ENCODE peak calls at places on chromosomes 6 and 20, in six cellular contexts. N, L, B, U, K and A are unnamed samples.

GRCh38 chr20:56207656-56208055 is 40.9 kb upstream of the MC3R start:
- DNase-seq in B (no peak), L (no peak), K (no peak), U (no peak), N (no peak), A (no peak)

GRCh38 chr6:56374841-56375369 is 127.5 kb upstream of the COL21A1 start:
- DNase-seq in B (no peak), U (no peak), L (no peak), N (no peak), K (no peak), A (no peak)

GRCh38 chr6:147712841-147713240 is 204.4 kb downstream of the SAMD5 start:
- DNase-seq in L (no peak), K (no peak), N (no peak), U (no peak), B (no peak), A (no peak)

GRCh38 chr6:17101422-17102257 is at the start of gene STMND1:
- DNase-seq in N (peak; percentile 73), K (peak; percentile 57), L (no peak), U (peak; percentile 83), B (no peak), A (no peak)

GRCh38 chr6:101195581-101195980 is 197.9 kb upstream of the GRIK2 start:
- DNase-seq in K (no peak), B (no peak), N (no peak), L (no peak), U (no peak), A (no peak)

GRCh38 chr6:137706065-137706422 is 161.0 kb upstream of the TNFAIP3 start:
- DNase-seq in N (no peak), B (no peak), K (no peak), U (no peak), L (no peak), A (no peak)

GRCh38 chr6:152404936-152405595 is 232.1 kb downstream of the SYNE1 start:
- DNase-seq in U (no peak), K (no peak), N (no peak), B (no peak), L (no peak), A (no peak)

GRCh38 chr6:56927538-56928453 is 27.1 kb upstream of the BEND6 start:
- DNase-seq in L (no peak), B (no peak), N (no peak), K (no peak), U (no peak), A (no peak)

GRCh38 chr6:44034391-44034861 is 92.8 kb downstream of the MRPL14 start:
- DNase-seq in K (no peak), U (no peak), L (no peak), N (no peak), B (no peak), A (no peak)

GRCh38 chr6:156557269-156557885 is 219.8 kb upstream of the ARID1B start:
- DNase-seq in N (no peak), U (peak; percentile 73), L (no peak), B (no peak), K (no peak), A (no peak)

GRCh38 chr6:131116755-131117360 is 18.4 kb upstream of the AKAP7 start:
- DNase-seq in N (no peak), U (no peak), B (peak; percentile 28), K (no peak), L (no peak), A (no peak)

GRCh38 chr20:10061641-10062040 is 26.9 kb downstream of the ANKEF1 start:
- DNase-seq in N (no peak), B (no peak), U (no peak), K (no peak), L (no peak), A (no peak)

GRCh38 chr20:21235346-21235712 is 67.8 kb upstream of the XRN2 start:
- DNase-seq in L (no peak), B (no peak), N (no peak), U (no peak), K (no peak), A (no peak)
- H3K4me3 ChIP-seq in L (no peak overlapping the region), B (no peak overlapping the region), N (no peak overlapping the region), U (no peak overlapping the region), K (no peak overlapping the region), A (no peak overlapping the region)

GRCh38 chr20:49571553-49571835 is 3.6 kb upstream of the PTGIS start:
- DNase-seq in K (no peak), U (no peak), N (no peak), L (no peak), B (no peak), A (peak; percentile 51)
- H3K4me1 ChIP-seq in K (peaks cover 6% of the 10 kb centered on the region), U (peaks cover under 1% of the 10 kb centered on the region), N (no peaks in the 10 kb centered on the region), L (peaks cover 6% of the 10 kb centered on the region), B (peaks cover 25% of the 10 kb centered on the region), A (peaks cover 35% of the 10 kb centered on the region)

GRCh38 chr6:47407295-47408281 is 70.0 kb upstream of the CD2AP start:
- DNase-seq in K (no peak), U (no peak), B (no peak), L (no peak), N (no peak), A (no peak)
- H3K4me3 ChIP-seq in K (no peak overlapping the region), U (no peak overlapping the region), B (no peak overlapping the region), L (no peak overlapping the region), N (no peak overlapping the region), A (no peak overlapping the region)

DNA sequence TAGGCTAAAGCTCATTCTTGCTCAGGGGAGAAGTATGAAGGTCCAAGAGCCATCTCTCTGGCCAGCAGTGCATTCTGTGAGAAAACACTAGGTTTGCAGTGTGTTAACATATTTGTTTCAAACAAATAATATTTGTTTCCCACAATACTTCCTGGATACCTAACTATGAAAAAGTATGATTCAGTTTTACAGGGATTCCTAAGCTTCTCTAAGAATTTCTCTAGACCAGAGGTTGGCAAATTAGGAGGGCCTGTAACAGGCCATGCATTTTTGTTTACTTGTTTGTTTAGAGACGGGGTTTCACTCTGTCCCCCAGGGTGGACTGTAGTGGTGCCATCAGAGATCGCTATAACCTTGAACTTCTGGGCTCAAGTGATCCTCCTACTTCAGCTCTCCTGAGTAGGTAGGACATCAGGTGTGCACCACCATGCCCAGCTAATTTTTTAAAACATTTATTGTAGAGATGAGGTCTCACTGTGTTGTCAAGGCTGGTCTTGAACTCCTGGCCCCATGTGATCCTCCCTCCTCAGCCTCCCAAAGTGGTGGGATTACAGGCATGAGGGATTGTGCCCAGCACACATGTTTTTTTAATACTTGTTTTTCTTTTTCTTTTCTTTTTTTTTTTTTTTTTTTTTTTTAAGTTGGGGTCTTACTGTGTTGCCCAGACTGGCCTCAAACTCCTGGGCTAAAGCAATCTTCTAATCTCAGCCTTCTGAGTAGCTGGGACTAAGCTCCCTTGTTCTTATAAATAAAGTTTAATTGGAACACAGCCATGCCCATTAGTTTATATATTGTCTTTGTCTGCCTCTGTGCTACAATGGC is 71.7 kb downstream of the ADGRG6 start:
- DNase-seq in N (no peak), B (no peak), K (no peak), L (no peak), U (no peak), A (no peak)
- H3K4me1 ChIP-seq in N (peaks cover 6% of the 10 kb centered on the region), B (peaks cover 94% of the 10 kb centered on the region), K (peaks cover 3% of the 10 kb centered on the region), L (no peaks in the 10 kb centered on the region), U (peaks cover 28% of the 10 kb centered on the region), A (no peaks in the 10 kb centered on the region)

GRCh38 chr6:106767271-106767670 is 137.9 kb downstream of the QRSL1 start:
- DNase-seq in K (no peak), B (no peak), U (no peak), L (no peak), N (no peak), A (no peak)

GRCh38 chr6:106763361-106763760 is 134.0 kb downstream of the QRSL1 start:
- DNase-seq in L (no peak), B (no peak), N (no peak), K (no peak), U (no peak), A (no peak)

GRCh38 chr6:106764353-106764980 is 135.1 kb downstream of the QRSL1 start:
- DNase-seq in K (no peak), L (no peak), N (no peak), U (no peak), B (no peak), A (no peak)

GRCh38 chr6:106766201-106766600 is 136.8 kb downstream of the QRSL1 start:
- DNase-seq in U (no peak), K (no peak), B (no peak), N (no peak), L (no peak), A (no peak)

GRCh38 chr6:106765496-106765895 is 136.1 kb downstream of the QRSL1 start:
- DNase-seq in K (no peak), B (no peak), N (no peak), U (no peak), L (no peak), A (no peak)
- H3K4me3 ChIP-seq in K (no peak overlapping the region), B (no peak overlapping the region), N (no peak overlapping the region), U (no peak overlapping the region), L (no peak overlapping the region), A (no peak overlapping the region)

GRCh38 chr6:113363866-113364265 is 493.3 kb upstream of the MARCKS start:
- DNase-seq in K (no peak), U (no peak), B (no peak), N (no peak), L (no peak), A (no peak)

GRCh38 chr6:113361014-113361645 is 496.0 kb upstream of the MARCKS start:
- DNase-seq in N (no peak), L (no peak), B (no peak), U (no peak), K (no peak), A (no peak)

GRCh38 chr6:113362542-113363430 is 494.4 kb upstream of the MARCKS start:
- DNase-seq in U (no peak), K (no peak), N (no peak), B (no peak), L (no peak), A (no peak)

GRCh38 chr6:113359155-113360140 is 497.7 kb upstream of the MARCKS start:
- DNase-seq in K (no peak), B (no peak), L (no peak), N (no peak), U (no peak), A (no peak)

DNA sequence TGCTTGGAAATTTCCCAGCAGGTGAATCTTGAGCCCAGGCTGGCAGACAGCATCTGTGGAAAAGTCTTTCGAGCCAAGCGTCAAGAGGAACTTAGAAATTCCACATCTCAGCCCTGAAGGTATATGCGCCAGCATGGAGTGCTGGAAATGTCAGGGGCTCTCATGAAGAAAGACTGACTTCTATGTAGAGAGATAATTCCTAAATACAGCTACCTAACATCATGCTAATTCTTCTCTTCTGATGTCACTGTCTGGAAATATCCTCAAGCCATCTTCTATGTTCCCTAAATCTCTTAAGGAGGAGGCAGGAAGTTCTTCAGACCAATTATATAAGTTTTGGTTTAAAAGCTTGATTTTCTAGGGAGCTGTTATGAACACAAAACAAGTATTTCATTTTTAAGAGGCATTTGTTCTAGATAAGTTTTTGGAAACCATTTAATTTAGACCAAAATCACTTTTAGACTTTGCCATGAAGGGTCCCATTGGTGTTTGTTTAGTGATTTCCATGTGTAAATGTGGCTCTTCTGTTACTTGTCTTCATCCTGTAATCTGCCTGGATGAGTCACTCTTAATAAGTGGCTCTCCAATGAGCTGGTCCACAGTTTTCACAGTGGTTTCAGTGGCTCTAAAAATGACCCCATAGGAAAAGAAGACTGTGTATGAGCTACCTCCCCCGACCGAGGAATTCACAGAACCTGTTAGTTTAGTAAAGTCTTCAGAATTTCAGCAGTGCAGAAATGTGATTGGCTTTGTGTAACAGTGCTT is 492.2 kb upstream of the MARCKS start:
- DNase-seq in U (no peak), N (no peak), B (no peak), K (no peak), L (no peak), A (no peak)
- H3K4me1 ChIP-seq in U (peaks cover 9% of the 10 kb centered on the region), N (no peaks in the 10 kb centered on the region), B (no peaks in the 10 kb centered on the region), K (peaks cover 1% of the 10 kb centered on the region), L (no peaks in the 10 kb centered on the region), A (no peaks in the 10 kb centered on the region)

GRCh38 chr6:116057766-116058165 is 2.9 kb downstream of the FRK start:
- DNase-seq in L (no peak), U (no peak), N (no peak), B (no peak), K (no peak), A (no peak)
- H3K4me3 ChIP-seq in L (no peak overlapping the region), U (no peak overlapping the region), N (peak overlapping the region; percentile 13), B (peak overlapping the region; percentile 71), K (no peak overlapping the region), A (no peak overlapping the region)

GRCh38 chr20:62918137-62918536 is 8.2 kb downstream of the DIDO1 start:
- DNase-seq in L (no peak), N (no peak), K (no peak), B (no peak), U (no peak), A (no peak)
- H3K4me1 ChIP-seq in L (peaks cover 98% of the 10 kb centered on the region), N (peaks cover 35% of the 10 kb centered on the region), K (peaks cover 37% of the 10 kb centered on the region), B (peaks cover 89% of the 10 kb centered on the region), U (peaks cover 71% of the 10 kb centered on the region), A (peaks cover 92% of the 10 kb centered on the region)